ENCODE peak calls at places on chromosomes 13 and 19, in four cellular contexts. J is left lung, C is MM.1S, P is ovary. B is an unnamed sample.
A peak's percentile ranks its signal among the peaks of the same experiment; 100 is the strongest.

GRCh38 chr13:89115307-89115706 is 1444.1 kb downstream of the SLITRK5 start:
- DNase-seq in J (no peak), C (no peak), P (no peak), B (no peak)

GRCh38 chr19:10986301-10987127 is 25.7 kb downstream of the SMARCA4 start:
- DNase-seq in J (peak; percentile 59), C (no peak), P (no peak), B (no peak)

GRCh38 chr13:22243519-22244197 is 572.8 kb downstream of the FGF9 start:
- DNase-seq in J (no peak), C (no peak), P (no peak), B (no peak)

GRCh38 chr13:36915106-36915505 is 4.9 kb downstream of the SMAD9 start:
- DNase-seq in J (no peak), C (no peak), P (no peak), B (no peak)

GRCh38 chr19:29687244-29687896 is 22.1 kb downstream of the PLEKHF1 start:
- DNase-seq in J (peak; percentile 65), C (no peak), P (peak; percentile 78), B (no peak)

GRCh38 chr13:20814224-20814910 is 40.6 kb upstream of the EEF1AKMT1 start:
- DNase-seq in J (peak; percentile 82), C (no peak), P (peak; percentile 84), B (no peak)

GRCh38 chr13:99312493-99312883 is 5.3 kb upstream of the GPR183 start:
- DNase-seq in J (peak; percentile 65), C (no peak), P (peak; percentile 89), B (no peak)

GRCh38 chr13:97600438-97601080 is 166.6 kb downstream of the RAP2A start:
- DNase-seq in J (no peak), C (no peak), P (no peak), B (no peak)

GRCh38 chr19:41993612-41994483 is at the start of gene ATP1A3:
- DNase-seq in J (peak; percentile 87), C (peak; percentile 66), P (no peak), B (no peak)

GRCh38 chr13:108828053-108828806 is 198.8 kb downstream of the MYO16 start:
- DNase-seq in J (no peak), C (no peak), P (no peak), B (no peak)

GRCh38 chr13:41700790-41701310 is 243.5 kb downstream of the RGCC start:
- DNase-seq in J (no peak), C (no peak), P (no peak), B (no peak)

GRCh38 chr19:40687525-40688016 is 2.9 kb downstream of the NUMBL start:
- DNase-seq in J (peak; percentile 62), C (no peak), P (peak; percentile 91), B (no peak)

GRCh38 chr19:35856546-35857149 is at the start of gene KIRREL2:
- DNase-seq in J (peak; percentile 84), C (no peak), P (no peak), B (no peak)

GRCh38 chr13:27482996-27483395 is 32.6 kb upstream of the MTIF3 start:
- DNase-seq in J (no peak), C (peak; percentile 9), P (no peak), B (no peak)

GRCh38 chr13:77475345-77476084 is 60.0 kb upstream of the SCEL start:
- DNase-seq in J (peak; percentile 79), C (no peak), P (no peak), B (no peak)

GRCh38 chr13:106630162-106630561 is 62.2 kb upstream of the ARGLU1 start:
- DNase-seq in J (no peak), C (no peak), P (no peak), B (no peak)

GRCh38 chr13:70080030-70080429 is 27.6 kb upstream of the ATXN8OS start:
- DNase-seq in J (no peak), C (no peak), P (no peak), B (no peak)

GRCh38 chr13:107271226-107271625 is 703.3 kb upstream of the ARGLU1 start:
- DNase-seq in J (no peak), C (no peak), P (no peak), B (peak; percentile 33)

GRCh38 chr19:35044317-35045117 is 3.0 kb downstream of the HPN start:
- DNase-seq in J (peak; percentile 78), C (peak; percentile 36), P (peak; percentile 59), B (no peak)

GRCh38 chr13:32530841-32531253 is 7.7 kb downstream of the N4BP2L2 start:
- DNase-seq in J (no peak), C (peak; percentile 57), P (no peak), B (no peak)

GRCh38 chr13:44231786-44232516 is 141.7 kb upstream of the SERP2 start:
- DNase-seq in J (peak; percentile 85), C (no peak), P (peak; percentile 84), B (peak; percentile 33)

GRCh38 chr13:79369226-79369625 is 36.8 kb downstream of the RBM26 start:
- DNase-seq in J (no peak), C (no peak), P (no peak), B (no peak)

GRCh38 chr13:92719868-92720267 is 506.7 kb upstream of the GPC6 start:
- DNase-seq in J (no peak), C (no peak), P (no peak), B (peak; percentile 11)

GRCh38 chr13:98083507-98083906 is 59.4 kb upstream of the FARP1 start:
- DNase-seq in J (no peak), C (no peak), P (no peak), B (no peak)

GRCh38 chr19:14473915-14474578 is 1.1 kb downstream of the PTGER1 start:
- DNase-seq in J (peak; percentile 87), C (no peak), P (no peak), B (no peak)

GRCh38 chr13:91546865-91547264 is 148.4 kb downstream of the GPC5 start:
- DNase-seq in J (no peak), C (no peak), P (no peak), B (no peak)

GRCh38 chr19:3457531-3458228 is 22.6 kb downstream of the SMIM24 start:
- DNase-seq in J (peak; percentile 51), C (no peak), P (no peak), B (no peak)

GRCh38 chr19:3455393-3455955 is 24.9 kb downstream of the SMIM24 start:
- DNase-seq in J (no peak), C (no peak), P (no peak), B (no peak)

GRCh38 chr19:3456925-3457530 is 23.3 kb downstream of the SMIM24 start:
- DNase-seq in J (peak; percentile 61), C (no peak), P (no peak), B (no peak)

GRCh38 chr19:3454656-3455392 is 25.5 kb downstream of the SMIM24 start:
- DNase-seq in J (no peak), C (no peak), P (no peak), B (no peak)

GRCh38 chr19:3455960-3456601 is 24.2 kb downstream of the SMIM24 start:
- DNase-seq in J (peak; percentile 62), C (no peak), P (no peak), B (no peak)
- H3K27ac ChIP-seq in J (no peak overlapping the region), C (no peak overlapping the region), P (peak overlapping the region; percentile 95), B (no peak overlapping the region)

DNA sequence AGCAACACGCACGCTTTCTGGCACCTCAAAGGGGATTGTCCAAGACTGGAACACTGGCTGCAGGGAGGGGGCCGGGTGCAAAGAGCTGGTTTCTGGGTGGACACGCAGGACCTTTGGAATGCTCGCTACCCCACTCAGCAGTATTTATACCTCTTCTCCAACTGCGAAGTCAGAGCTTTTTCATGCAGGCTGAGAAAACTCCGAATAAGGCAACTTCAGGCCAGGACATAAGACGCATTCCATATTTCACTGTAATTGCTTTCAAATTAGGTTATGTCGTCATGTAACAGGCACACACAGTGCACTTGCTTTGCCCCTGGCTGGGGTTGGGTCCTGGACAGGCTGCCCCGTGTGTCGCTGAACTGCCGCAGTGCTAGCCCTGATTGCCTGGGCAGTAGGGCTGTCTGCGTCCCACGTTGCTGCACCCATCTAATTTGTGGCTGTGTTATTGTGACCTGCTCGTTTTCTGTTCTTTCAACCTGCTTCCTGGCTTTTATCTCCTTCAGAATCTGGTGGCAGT is 44.5 kb downstream of the ACTN4 start:
- DNase-seq in J (no peak), C (no peak), P (peak; percentile 63), B (no peak)
- H3K4me1 ChIP-seq in J (peaks cover 98% of the 10 kb centered on the region), C (peaks cover 27% of the 10 kb centered on the region), P (peaks cover 16% of the 10 kb centered on the region), B (peaks cover 6% of the 10 kb centered on the region)

GRCh38 chr13:50241479-50241878 is 226.2 kb downstream of the KCNRG start:
- DNase-seq in J (no peak), C (no peak), P (no peak), B (no peak)
- H3K27ac ChIP-seq in J (no peak overlapping the region), C (no peak overlapping the region), P (no peak overlapping the region), B (no peak overlapping the region)

GRCh38 chr13:46627462-46627861 is 74.5 kb downstream of the LRCH1 start:
- DNase-seq in J (no peak), C (no peak), P (no peak), B (no peak)

GRCh38 chr13:46629811-46630413 is 76.9 kb downstream of the LRCH1 start:
- DNase-seq in J (no peak), C (no peak), P (no peak), B (no peak)

GRCh38 chr13:46631184-46631542 is 78.2 kb downstream of the LRCH1 start:
- DNase-seq in J (no peak), C (no peak), P (no peak), B (no peak)

GRCh38 chr13:46630419-46631183 is 77.6 kb downstream of the LRCH1 start:
- DNase-seq in J (no peak), C (no peak), P (no peak), B (no peak)

DNA sequence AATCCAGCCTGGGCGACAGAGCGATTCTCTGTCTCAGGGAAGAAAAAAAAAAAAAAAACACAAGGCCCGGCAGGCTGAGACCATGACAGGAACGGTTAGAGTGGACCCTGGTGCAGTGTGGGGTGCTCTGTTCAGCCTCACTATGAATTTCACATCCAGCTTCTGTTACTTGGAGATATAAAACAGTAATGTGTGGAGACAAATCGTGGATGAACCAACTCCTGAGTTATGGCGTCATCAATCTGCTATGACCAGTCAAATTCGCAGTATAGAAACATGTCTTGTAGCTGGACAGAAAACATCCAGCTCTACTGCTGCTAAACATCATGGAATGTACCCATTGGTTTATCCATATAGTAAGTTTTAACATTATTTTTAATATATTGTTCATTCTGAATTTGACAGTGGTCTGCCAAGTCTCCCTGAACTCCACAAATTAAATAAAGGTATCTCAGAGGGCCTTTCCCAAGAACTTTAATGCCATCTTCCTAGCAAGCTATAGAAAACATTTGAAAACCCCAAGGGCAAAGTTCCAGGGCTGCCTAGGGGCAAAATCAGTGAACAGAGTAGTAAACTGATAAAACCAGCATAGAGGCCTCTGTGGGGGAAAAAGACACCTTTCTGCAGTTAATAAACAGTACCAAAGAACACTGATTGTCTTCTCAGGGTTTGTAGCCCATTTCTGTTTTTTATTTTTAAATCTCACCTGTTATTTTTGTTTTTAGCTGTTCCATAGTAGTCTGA is 75.8 kb downstream of the LRCH1 start:
- DNase-seq in J (no peak), C (no peak), P (no peak), B (no peak)
- H3K4me1 ChIP-seq in J (peaks cover 36% of the 10 kb centered on the region), C (peaks cover 9% of the 10 kb centered on the region), P (peaks cover 3% of the 10 kb centered on the region), B (peaks cover 8% of the 10 kb centered on the region)

DNA sequence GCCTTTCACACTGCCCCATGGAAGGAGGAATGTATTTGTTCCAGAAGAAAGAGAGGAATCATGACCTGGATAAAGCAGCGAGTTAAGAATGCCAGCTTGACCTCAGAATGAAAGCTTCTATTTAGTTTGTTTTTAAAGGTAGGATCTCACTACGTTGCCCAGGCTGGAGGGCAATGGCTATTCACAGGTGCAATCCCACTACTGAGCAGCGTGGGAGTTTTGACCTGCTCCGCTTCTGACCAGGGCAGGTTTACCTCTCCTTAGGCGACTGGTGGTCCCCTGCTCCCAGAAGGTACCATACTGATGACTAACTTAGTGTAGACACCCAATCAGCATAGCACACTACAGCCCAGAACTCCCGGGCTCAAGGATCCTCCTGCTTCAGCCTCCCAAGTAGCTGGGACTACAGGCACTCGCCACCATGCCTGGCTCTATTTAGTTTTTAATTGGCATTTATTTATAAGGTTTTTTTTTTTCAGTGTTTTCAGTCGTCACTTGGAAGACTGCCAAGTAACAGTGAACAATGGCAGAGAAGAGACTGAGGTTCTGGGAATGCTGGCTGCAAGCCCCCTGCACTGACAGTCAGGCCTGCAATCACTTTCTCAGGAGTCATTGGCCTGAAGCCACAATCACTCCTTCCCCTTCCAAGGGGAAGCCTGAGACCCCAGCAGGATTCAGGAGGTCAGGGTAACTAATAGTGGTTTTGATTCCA is 73.1 kb downstream of the EPS15L1 start:
- DNase-seq in J (no peak), C (no peak), P (no peak), B (no peak)
- H3K27ac ChIP-seq in J (peak overlapping the region; percentile 87), C (no peak overlapping the region), P (peak overlapping the region; percentile 53), B (no peak overlapping the region)

B was measured in iPS DF 6.9.